ENCODE peak calls at places on chromosomes 11 and 22, in seven cellular contexts. P is neuronal stem cell, J is left ventricle myocardium inferior, O is neural progenitor cell, Q is colonic mucosa, E is K562, C is right cardiac atrium. A is an unnamed sample. For H3K4me1 and H3K27me3, the result is how much of the 10 kb centered on the place peaks cover.

GRCh38 chr11:3964056-3964455 is 108.6 kb downstream of the STIM1 start:
- DNase-seq in P (no peak), E (no peak), O (no peak), J (no peak), C (no peak), Q (no peak), A (no peak)

GRCh38 chr11:65505434-65506315 is 6.8 kb downstream of the MALAT1 start:
- DNase-seq in O (no peak), C (no peak), J (no peak), P (no peak), Q (peak), E (no peak), A (no peak)

GRCh38 chr11:61955416-61956135 is 5.4 kb downstream of the BEST1 start:
- DNase-seq in O (peak), Q (peak), J (no peak), E (peak), P (peak), C (peak), A (no peak)

GRCh38 chr11:45145083-45145420 is 1.4 kb upstream of the PRDM11 start:
- DNase-seq in P (no peak), J (no peak), O (no peak), Q (no peak), C (no peak), E (no peak), A (no peak)

GRCh38 chr11:1300121-1300520 is 9.3 kb downstream of the TOLLIP start:
- DNase-seq in Q (no peak), J (no peak), E (no peak), P (no peak), O (no peak), C (no peak), A (peak)

GRCh38 chr11:111426615-111427014 is 47.5 kb upstream of the POU2AF1 start:
- DNase-seq in E (no peak), C (no peak), P (no peak), O (no peak), J (no peak), Q (peak), A (no peak)

GRCh38 chr11:63609536-63609935 is 4.7 kb downstream of the PLAAT3 start:
- DNase-seq in C (no peak), O (no peak), Q (peak), P (no peak), E (no peak), J (peak), A (no peak)

GRCh38 chr11:44305643-44306468 is 4.1 kb downstream of the ALX4 start:
- DNase-seq in E (no peak), P (no peak), Q (peak), O (peak), J (no peak), C (no peak), A (peak)

GRCh38 chr11:60263434-60263833 is 17.0 kb upstream of the MS4A4A start:
- DNase-seq in Q (no peak), E (no peak), P (no peak), J (no peak), C (peak), O (no peak), A (no peak)

GRCh38 chr11:1463056-1463455 is 23.5 kb downstream of the MOB2 start:
- DNase-seq in C (no peak), J (no peak), O (no peak), E (no peak), Q (no peak), P (no peak), A (no peak)

GRCh38 chr11:128582496-128583366 is 4.6 kb downstream of the ETS1 start:
- DNase-seq in O (peak), C (peak), J (no peak), E (no peak), Q (no peak), P (no peak), A (no peak)

GRCh38 chr11:116644948-116645305 is 127.9 kb downstream of the BUD13 start:
- DNase-seq in J (no peak), Q (peak), C (no peak), O (peak), E (no peak), P (no peak), A (no peak)

GRCh38 chr11:118234833-118235232 is 10.0 kb upstream of the JAML start:
- DNase-seq in J (no peak), C (no peak), Q (no peak), O (no peak), P (no peak), E (no peak), A (no peak)

GRCh38 chr11:48096588-48097525 is 116.5 kb downstream of the PTPRJ start:
- DNase-seq in C (no peak), P (no peak), J (no peak), Q (no peak), O (no peak), E (no peak), A (no peak)

GRCh38 chr11:66264893-66265292 is 3.5 kb upstream of the RAB1B start:
- DNase-seq in E (peak), P (no peak), C (no peak), Q (no peak), J (no peak), O (peak), A (no peak)

GRCh38 chr11:92154611-92155010 is 70.0 kb upstream of the FAT3 start:
- DNase-seq in C (no peak), P (no peak), E (no peak), J (no peak), O (no peak), Q (no peak), A (no peak)

GRCh38 chr22:30079952-30080533 is at the start of gene HORMAD2:
- DNase-seq in E (no peak), C (peak), O (peak), J (no peak), P (peak), Q (no peak), A (peak)

GRCh38 chr11:47014097-47014496 is 77.5 kb downstream of the CSTPP1 start:
- DNase-seq in O (no peak), C (no peak), E (no peak), P (no peak), J (no peak), Q (no peak), A (no peak)

GRCh38 chr11:87036756-87037449 is 831 bp upstream of the TMEM135 start:
- DNase-seq in E (peak), O (no peak), P (peak), Q (peak), J (no peak), C (no peak), A (no peak)

GRCh38 chr11:115903179-115903578 is 399.0 kb upstream of the CADM1 start:
- DNase-seq in O (no peak), C (no peak), E (no peak), Q (no peak), J (no peak), P (no peak), A (no peak)

GRCh38 chr22:41966607-41967240 is 2.5 kb upstream of the SEPTIN3 start:
- DNase-seq in E (peak), O (peak), P (no peak), Q (peak), C (no peak), J (no peak), A (no peak)

GRCh38 chr11:95232666-95233065 is 1.7 kb upstream of the SESN3 start:
- DNase-seq in C (no peak), J (no peak), E (no peak), Q (no peak), P (no peak), O (no peak), A (no peak)
- H3K4me3 ChIP-seq in C (peak), J (peak), E (no peak), Q (peak), P (peak), O (peak), A (no peak)

GRCh38 chr11:124897681-124898680 is at the start of gene ROBO4:
- DNase-seq in E (no peak), C (peak), O (no peak), J (peak), Q (no peak), P (no peak), A (no peak)
- H3K4me1 ChIP-seq in E (under half), C (under half), O (under half), J (half or more), Q (under half), P (under half), A (under half)

DNA sequence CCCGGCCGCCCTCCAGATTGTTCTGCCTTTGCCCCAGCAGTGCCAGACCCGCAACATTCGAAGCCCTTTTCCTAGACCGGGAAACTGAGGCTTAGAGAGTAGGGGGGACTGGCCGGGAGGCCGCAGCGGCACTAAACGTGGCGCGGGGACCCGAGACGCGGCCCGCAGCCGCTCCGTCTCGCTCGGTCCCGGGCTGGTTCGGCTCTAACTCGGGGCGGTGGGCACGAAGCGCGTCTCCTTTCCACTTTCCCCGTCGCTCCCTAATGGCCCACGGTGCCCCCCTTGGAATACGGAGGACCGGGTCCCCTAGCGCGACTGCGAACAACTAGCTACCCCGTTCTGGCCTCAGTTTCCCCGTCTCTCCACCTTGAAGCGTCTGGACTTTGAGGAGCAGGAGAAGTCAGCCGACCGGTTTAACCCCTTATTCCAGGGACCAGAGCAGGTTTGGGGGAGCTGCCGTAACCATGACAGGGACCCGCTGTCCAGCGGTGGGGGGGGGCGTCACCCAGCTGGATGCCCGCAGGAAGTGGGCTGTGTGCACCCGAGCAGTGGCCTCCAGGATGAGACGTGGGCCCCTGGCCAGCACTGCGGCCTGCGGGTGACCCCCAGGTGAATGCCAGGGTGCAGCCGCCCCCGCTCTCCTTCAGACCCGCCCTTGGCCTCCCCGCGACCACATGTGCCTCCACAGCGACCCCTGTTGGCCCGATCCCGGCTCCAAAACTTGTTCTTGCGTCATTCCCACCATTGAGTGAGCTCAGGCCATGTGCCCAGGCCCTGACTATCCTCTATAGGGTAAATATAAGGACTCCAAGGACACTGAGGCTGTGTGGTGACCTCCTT is 1.1 kb downstream of the CDC42EP1 start:
- DNase-seq in C (peak), E (peak), O (peak), P (peak), J (peak), Q (peak), A (peak)
- H3K27me3 ChIP-seq in C (under half), E (under half), O (under half), P (under half), J (under half), Q (under half), A (under half)

GRCh38 chr11:69818243-69819108 is 740 bp downstream of the FGF3 start:
- DNase-seq in E (no peak), O (peak), J (no peak), P (no peak), Q (no peak), C (no peak), A (no peak)
- H3K4me3 ChIP-seq in E (no peak), O (peak), J (peak), P (no peak), Q (no peak), C (no peak), A (no peak)

DNA sequence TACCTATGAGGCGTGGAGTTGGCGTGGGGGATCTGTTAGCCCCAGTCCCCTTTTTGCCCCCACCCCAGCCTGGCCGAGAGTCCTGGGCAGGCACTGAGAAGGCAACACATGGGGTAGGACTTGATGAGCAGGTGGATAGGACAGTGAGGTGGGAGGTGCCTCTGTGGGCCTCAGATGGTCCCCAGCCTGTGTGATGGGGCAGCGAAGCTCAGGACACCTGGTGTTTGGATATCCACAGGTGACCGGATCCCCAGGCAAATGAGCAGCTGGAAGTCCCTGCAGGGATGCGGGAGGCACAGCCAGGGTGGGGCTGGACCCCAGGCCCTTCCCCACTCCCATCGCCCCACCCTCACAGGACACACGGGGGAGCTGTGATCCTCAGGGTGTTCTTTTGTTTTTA is 9.7 kb downstream of the FBLN1 start:
- DNase-seq in E (no peak), J (no peak), Q (no peak), P (no peak), O (no peak), C (no peak), A (no peak)
- H3K4me1 ChIP-seq in E (under half), J (half or more), Q (under half), P (half or more), O (half or more), C (under half), A (under half)

GRCh38 chr11:32838505-32839274 is 9.0 kb downstream of the PRRG4 start:
- DNase-seq in C (no peak), P (no peak), J (no peak), O (peak), Q (peak), E (no peak), A (no peak)
- H3K27me3 ChIP-seq in C (under half), P (under half), J (under half), O (under half), Q (under half), E (under half), A (under half)

GRCh38 chr11:133956650-133957633 is at the start of gene IGSF9B:
- DNase-seq in Q (peak), E (peak), P (peak), O (peak), C (peak), J (peak), A (peak)

GRCh38 chr11:133957926-133958325 is 1.2 kb upstream of the IGSF9B start:
- DNase-seq in O (no peak), C (peak), P (no peak), Q (no peak), E (no peak), J (no peak), A (peak)

GRCh38 chr11:133953999-133954398 is 2.8 kb downstream of the IGSF9B start:
- DNase-seq in P (no peak), J (no peak), C (peak), O (no peak), E (no peak), Q (no peak), A (no peak)

GRCh38 chr11:133955091-133955846 is 1.5 kb downstream of the IGSF9B start:
- DNase-seq in Q (no peak), C (peak), E (no peak), P (no peak), O (peak), J (peak), A (no peak)

GRCh38 chr11:133955945-133956421 is 785 bp downstream of the IGSF9B start:
- DNase-seq in Q (no peak), E (no peak), P (no peak), O (peak), J (no peak), C (peak), A (no peak)
- H3K4me3 ChIP-seq in Q (peak), E (no peak), P (peak), O (peak), J (peak), C (peak), A (no peak)

GRCh38 chr11:68831124-68831523 is 10.6 kb downstream of the CPT1A start:
- DNase-seq in E (no peak), J (no peak), C (peak), Q (peak), P (no peak), O (no peak), A (no peak)
- H3K4me1 ChIP-seq in E (under half), J (half or more), C (under half), Q (under half), P (under half), O (under half), A (under half)